ENCODE peak calls at places on chromosomes 1 and 21, in eight cellular contexts. One of them, this sample, is unnamed.

GRCh38 chr1:109207472-109208103 is 6.1 kb upstream of the SARS1 start:
- ATAC-seq in upper lobe of right lung: no peak
- ATAC-seq in Right ventricle myocardium inferior: no peak
- ATAC-seq in left cardiac atrium: peak; percentile 8
- ATAC-seq in left lobe of liver: no peak
- ATAC-seq in thoracic aorta: no peak
- ATAC-seq in left ventricle myocardium superior: no peak
- ATAC-seq in activated CD4-positive, CD25-positive, alpha-beta regulatory T cell treated with anti-CD3 and anti-CD28 coated beads, Interleukin-2, amount 50 U/mL, for 24 hours: no peak
- ATAC-seq in this sample: no peak

GRCh38 chr1:174344162-174344561 is 103.6 kb upstream of the GPR52 start:
- ATAC-seq in upper lobe of right lung: no peak
- ATAC-seq in left cardiac atrium: no peak
- ATAC-seq in thoracic aorta: no peak
- ATAC-seq in Right ventricle myocardium inferior: no peak
- ATAC-seq in left ventricle myocardium superior: no peak
- ATAC-seq in left lobe of liver: no peak
- ATAC-seq in activated CD4-positive, CD25-positive, alpha-beta regulatory T cell treated with anti-CD3 and anti-CD28 coated beads, Interleukin-2, amount 50 U/mL, for 24 hours: no peak
- ATAC-seq in this sample: no peak

GRCh38 chr1:9717193-9718005 is 65.9 kb downstream of the PIK3CD start:
- ATAC-seq in left ventricle myocardium superior: peak; percentile 49
- ATAC-seq in activated CD4-positive, CD25-positive, alpha-beta regulatory T cell treated with anti-CD3 and anti-CD28 coated beads, Interleukin-2, amount 50 U/mL, for 24 hours: peak; percentile 75
- ATAC-seq in upper lobe of right lung: peak; percentile 73
- ATAC-seq in Right ventricle myocardium inferior: peak; percentile 47
- ATAC-seq in left cardiac atrium: peak; percentile 36
- ATAC-seq in thoracic aorta: no peak
- ATAC-seq in left lobe of liver: peak; percentile 47
- ATAC-seq in this sample: peak; percentile 4

GRCh38 chr21:15775291-15775690 is 45.5 kb downstream of the USP25 start:
- ATAC-seq in upper lobe of right lung: peak; percentile 85
- ATAC-seq in left cardiac atrium: no peak
- ATAC-seq in left lobe of liver: no peak
- ATAC-seq in left ventricle myocardium superior: no peak
- ATAC-seq in activated CD4-positive, CD25-positive, alpha-beta regulatory T cell treated with anti-CD3 and anti-CD28 coated beads, Interleukin-2, amount 50 U/mL, for 24 hours: no peak
- ATAC-seq in Right ventricle myocardium inferior: no peak
- ATAC-seq in thoracic aorta: no peak
- ATAC-seq in this sample: no peak

GRCh38 chr1:21326861-21327344 is 36.6 kb upstream of the ECE1 start:
- ATAC-seq in activated CD4-positive, CD25-positive, alpha-beta regulatory T cell treated with anti-CD3 and anti-CD28 coated beads, Interleukin-2, amount 50 U/mL, for 24 hours: no peak
- ATAC-seq in left lobe of liver: peak; percentile 57
- ATAC-seq in left cardiac atrium: peak; percentile 20
- ATAC-seq in left ventricle myocardium superior: peak; percentile 49
- ATAC-seq in upper lobe of right lung: no peak
- ATAC-seq in thoracic aorta: no peak
- ATAC-seq in Right ventricle myocardium inferior: peak; percentile 57
- ATAC-seq in this sample: no peak

GRCh38 chr1:89581859-89582258 is 51.1 kb upstream of the LRRC8C start:
- ATAC-seq in left ventricle myocardium superior: no peak
- ATAC-seq in thoracic aorta: no peak
- ATAC-seq in upper lobe of right lung: no peak
- ATAC-seq in Right ventricle myocardium inferior: no peak
- ATAC-seq in activated CD4-positive, CD25-positive, alpha-beta regulatory T cell treated with anti-CD3 and anti-CD28 coated beads, Interleukin-2, amount 50 U/mL, for 24 hours: no peak
- ATAC-seq in left cardiac atrium: no peak
- ATAC-seq in left lobe of liver: no peak
- ATAC-seq in this sample: no peak

GRCh38 chr1:162687870-162688269 is 55.6 kb downstream of the DDR2 start:
- ATAC-seq in activated CD4-positive, CD25-positive, alpha-beta regulatory T cell treated with anti-CD3 and anti-CD28 coated beads, Interleukin-2, amount 50 U/mL, for 24 hours: peak; percentile 63
- ATAC-seq in left cardiac atrium: peak; percentile 31
- ATAC-seq in left lobe of liver: peak; percentile 75
- ATAC-seq in Right ventricle myocardium inferior: peak; percentile 68
- ATAC-seq in upper lobe of right lung: no peak
- ATAC-seq in thoracic aorta: no peak
- ATAC-seq in left ventricle myocardium superior: peak; percentile 76
- ATAC-seq in this sample: no peak

GRCh38 chr1:10900265-10900651 is 103.8 kb upstream of the CASZ1 start:
- ATAC-seq in left lobe of liver: no peak
- ATAC-seq in left cardiac atrium: peak; percentile 37
- ATAC-seq in thoracic aorta: no peak
- ATAC-seq in upper lobe of right lung: peak; percentile 9
- ATAC-seq in activated CD4-positive, CD25-positive, alpha-beta regulatory T cell treated with anti-CD3 and anti-CD28 coated beads, Interleukin-2, amount 50 U/mL, for 24 hours: no peak
- ATAC-seq in left ventricle myocardium superior: no peak
- ATAC-seq in Right ventricle myocardium inferior: no peak
- ATAC-seq in this sample: peak; percentile 45

GRCh38 chr1:93471284-93471683 is 23.4 kb downstream of the FNBP1L start:
- ATAC-seq in thoracic aorta: no peak
- ATAC-seq in activated CD4-positive, CD25-positive, alpha-beta regulatory T cell treated with anti-CD3 and anti-CD28 coated beads, Interleukin-2, amount 50 U/mL, for 24 hours: no peak
- ATAC-seq in left cardiac atrium: no peak
- ATAC-seq in left ventricle myocardium superior: no peak
- ATAC-seq in left lobe of liver: no peak
- ATAC-seq in Right ventricle myocardium inferior: no peak
- ATAC-seq in upper lobe of right lung: no peak
- ATAC-seq in this sample: no peak

GRCh38 chr1:12518956-12519707 is 98.9 kb downstream of the DHRS3 start:
- ATAC-seq in left cardiac atrium: peak; percentile 93
- ATAC-seq in Right ventricle myocardium inferior: peak; percentile 95
- ATAC-seq in activated CD4-positive, CD25-positive, alpha-beta regulatory T cell treated with anti-CD3 and anti-CD28 coated beads, Interleukin-2, amount 50 U/mL, for 24 hours: peak; percentile 92
- ATAC-seq in thoracic aorta: peak; percentile 18
- ATAC-seq in left ventricle myocardium superior: peak; percentile 92
- ATAC-seq in left lobe of liver: no peak
- ATAC-seq in upper lobe of right lung: peak; percentile 75
- ATAC-seq in this sample: peak; percentile 63

GRCh38 chr1:41902125-41902524 is 16.6 kb downstream of the HIVEP3 start:
- ATAC-seq in left cardiac atrium: peak; percentile 82
- ATAC-seq in Right ventricle myocardium inferior: peak; percentile 58
- ATAC-seq in activated CD4-positive, CD25-positive, alpha-beta regulatory T cell treated with anti-CD3 and anti-CD28 coated beads, Interleukin-2, amount 50 U/mL, for 24 hours: no peak
- ATAC-seq in left lobe of liver: peak; percentile 36
- ATAC-seq in upper lobe of right lung: peak; percentile 55
- ATAC-seq in left ventricle myocardium superior: peak; percentile 73
- ATAC-seq in thoracic aorta: no peak
- ATAC-seq in this sample: no peak

GRCh38 chr1:26034504-26035202 is 11.3 kb downstream of the SLC30A2 start:
- ATAC-seq in left cardiac atrium: no peak
- ATAC-seq in left lobe of liver: no peak
- ATAC-seq in upper lobe of right lung: no peak
- ATAC-seq in Right ventricle myocardium inferior: no peak
- ATAC-seq in left ventricle myocardium superior: peak; percentile 3
- ATAC-seq in thoracic aorta: no peak
- ATAC-seq in activated CD4-positive, CD25-positive, alpha-beta regulatory T cell treated with anti-CD3 and anti-CD28 coated beads, Interleukin-2, amount 50 U/mL, for 24 hours: no peak
- ATAC-seq in this sample: peak; percentile 2

GRCh38 chr21:38988211-38989096 is 182.7 kb downstream of the ETS2 start:
- ATAC-seq in left ventricle myocardium superior: peak; percentile 14
- ATAC-seq in upper lobe of right lung: no peak
- ATAC-seq in activated CD4-positive, CD25-positive, alpha-beta regulatory T cell treated with anti-CD3 and anti-CD28 coated beads, Interleukin-2, amount 50 U/mL, for 24 hours: no peak
- ATAC-seq in thoracic aorta: no peak
- ATAC-seq in Right ventricle myocardium inferior: no peak
- ATAC-seq in left cardiac atrium: no peak
- ATAC-seq in left lobe of liver: no peak
- ATAC-seq in this sample: no peak

GRCh38 chr1:6028042-6028895 is 17.4 kb upstream of the KCNAB2 start:
- ATAC-seq in left cardiac atrium: peak; percentile 38
- ATAC-seq in left lobe of liver: peak; percentile 41
- ATAC-seq in left ventricle myocardium superior: peak; percentile 14
- ATAC-seq in upper lobe of right lung: peak; percentile 77
- ATAC-seq in Right ventricle myocardium inferior: no peak
- ATAC-seq in thoracic aorta: no peak
- ATAC-seq in activated CD4-positive, CD25-positive, alpha-beta regulatory T cell treated with anti-CD3 and anti-CD28 coated beads, Interleukin-2, amount 50 U/mL, for 24 hours: peak; percentile 59
- ATAC-seq in this sample: peak; percentile 25

GRCh38 chr1:172514108-172514507 is 18.8 kb upstream of the SUCO start:
- ATAC-seq in left cardiac atrium: no peak
- ATAC-seq in activated CD4-positive, CD25-positive, alpha-beta regulatory T cell treated with anti-CD3 and anti-CD28 coated beads, Interleukin-2, amount 50 U/mL, for 24 hours: no peak
- ATAC-seq in upper lobe of right lung: no peak
- ATAC-seq in thoracic aorta: no peak
- ATAC-seq in left ventricle myocardium superior: no peak
- ATAC-seq in left lobe of liver: no peak
- ATAC-seq in Right ventricle myocardium inferior: no peak
- ATAC-seq in this sample: no peak

GRCh38 chr1:29581256-29581655 is 344.9 kb downstream of the PTPRU start:
- ATAC-seq in upper lobe of right lung: no peak
- ATAC-seq in left lobe of liver: no peak
- ATAC-seq in left cardiac atrium: no peak
- ATAC-seq in thoracic aorta: no peak
- ATAC-seq in activated CD4-positive, CD25-positive, alpha-beta regulatory T cell treated with anti-CD3 and anti-CD28 coated beads, Interleukin-2, amount 50 U/mL, for 24 hours: no peak
- ATAC-seq in left ventricle myocardium superior: no peak
- ATAC-seq in Right ventricle myocardium inferior: no peak
- ATAC-seq in this sample: no peak

GRCh38 chr1:26025517-26025916 is 3.9 kb downstream of the EXTL1 start:
- ATAC-seq in left lobe of liver: no peak
- ATAC-seq in left ventricle myocardium superior: no peak
- ATAC-seq in thoracic aorta: no peak
- ATAC-seq in left cardiac atrium: no peak
- ATAC-seq in activated CD4-positive, CD25-positive, alpha-beta regulatory T cell treated with anti-CD3 and anti-CD28 coated beads, Interleukin-2, amount 50 U/mL, for 24 hours: no peak
- ATAC-seq in upper lobe of right lung: no peak
- ATAC-seq in Right ventricle myocardium inferior: no peak
- ATAC-seq in this sample: no peak

GRCh38 chr1:208093754-208094719 is 150.1 kb downstream of the PLXNA2 start:
- ATAC-seq in thoracic aorta: no peak
- ATAC-seq in left ventricle myocardium superior: peak; percentile 68
- ATAC-seq in left lobe of liver: peak; percentile 93
- ATAC-seq in upper lobe of right lung: peak; percentile 80
- ATAC-seq in activated CD4-positive, CD25-positive, alpha-beta regulatory T cell treated with anti-CD3 and anti-CD28 coated beads, Interleukin-2, amount 50 U/mL, for 24 hours: no peak
- ATAC-seq in Right ventricle myocardium inferior: no peak
- ATAC-seq in left cardiac atrium: peak; percentile 68
- ATAC-seq in this sample: peak; percentile 35

GRCh38 chr1:22826630-22827580 is 116.3 kb downstream of the EPHB2 start:
- ATAC-seq in Right ventricle myocardium inferior: peak; percentile 79
- ATAC-seq in left cardiac atrium: peak; percentile 71
- ATAC-seq in upper lobe of right lung: peak; percentile 70
- ATAC-seq in thoracic aorta: no peak
- ATAC-seq in left ventricle myocardium superior: peak; percentile 88
- ATAC-seq in activated CD4-positive, CD25-positive, alpha-beta regulatory T cell treated with anti-CD3 and anti-CD28 coated beads, Interleukin-2, amount 50 U/mL, for 24 hours: no peak
- ATAC-seq in left lobe of liver: peak; percentile 92
- ATAC-seq in this sample: peak; percentile 43

GRCh38 chr1:37723390-37724078 is 31.2 kb downstream of the CDCA8 start:
- ATAC-seq in activated CD4-positive, CD25-positive, alpha-beta regulatory T cell treated with anti-CD3 and anti-CD28 coated beads, Interleukin-2, amount 50 U/mL, for 24 hours: no peak
- ATAC-seq in left lobe of liver: no peak
- ATAC-seq in left cardiac atrium: no peak
- ATAC-seq in upper lobe of right lung: no peak
- ATAC-seq in left ventricle myocardium superior: peak; percentile 39
- ATAC-seq in Right ventricle myocardium inferior: peak; percentile 11
- ATAC-seq in thoracic aorta: no peak
- ATAC-seq in this sample: no peak

GRCh38 chr1:20047058-20047457 is 22.9 kb upstream of the PLA2G5 start:
- ATAC-seq in Right ventricle myocardium inferior: peak; percentile 56
- ATAC-seq in left ventricle myocardium superior: peak; percentile 56
- ATAC-seq in left cardiac atrium: no peak
- ATAC-seq in thoracic aorta: no peak
- ATAC-seq in left lobe of liver: no peak
- ATAC-seq in activated CD4-positive, CD25-positive, alpha-beta regulatory T cell treated with anti-CD3 and anti-CD28 coated beads, Interleukin-2, amount 50 U/mL, for 24 hours: no peak
- ATAC-seq in upper lobe of right lung: no peak
- ATAC-seq in this sample: no peak

GRCh38 chr1:36097693-36098585 is 9.2 kb downstream of the ADPRS start:
- ATAC-seq in thoracic aorta: no peak
- ATAC-seq in left ventricle myocardium superior: no peak
- ATAC-seq in upper lobe of right lung: no peak
- ATAC-seq in left cardiac atrium: no peak
- ATAC-seq in Right ventricle myocardium inferior: no peak
- ATAC-seq in activated CD4-positive, CD25-positive, alpha-beta regulatory T cell treated with anti-CD3 and anti-CD28 coated beads, Interleukin-2, amount 50 U/mL, for 24 hours: no peak
- ATAC-seq in left lobe of liver: no peak
- ATAC-seq in this sample: no peak

GRCh38 chr1:1420654-1421134 is 382 bp downstream of the ANKRD65 start:
- ATAC-seq in thoracic aorta: no peak
- ATAC-seq in activated CD4-positive, CD25-positive, alpha-beta regulatory T cell treated with anti-CD3 and anti-CD28 coated beads, Interleukin-2, amount 50 U/mL, for 24 hours: no peak
- ATAC-seq in Right ventricle myocardium inferior: no peak
- ATAC-seq in left cardiac atrium: no peak
- ATAC-seq in upper lobe of right lung: peak; percentile 33
- ATAC-seq in left lobe of liver: no peak
- ATAC-seq in left ventricle myocardium superior: no peak
- ATAC-seq in this sample: peak; percentile 29

GRCh38 chr1:12549460-12550349 is 68.3 kb downstream of the DHRS3 start:
- ATAC-seq in upper lobe of right lung: peak; percentile 4
- ATAC-seq in activated CD4-positive, CD25-positive, alpha-beta regulatory T cell treated with anti-CD3 and anti-CD28 coated beads, Interleukin-2, amount 50 U/mL, for 24 hours: peak; percentile 58
- ATAC-seq in left lobe of liver: peak; percentile 75
- ATAC-seq in Right ventricle myocardium inferior: peak; percentile 14
- ATAC-seq in left ventricle myocardium superior: peak; percentile 52
- ATAC-seq in thoracic aorta: peak; percentile 26
- ATAC-seq in left cardiac atrium: peak; percentile 57
- ATAC-seq in this sample: peak; percentile 78

GRCh38 chr1:31054349-31054748 is 11.2 kb downstream of the PUM1 start:
- ATAC-seq in thoracic aorta: no peak
- ATAC-seq in left ventricle myocardium superior: no peak
- ATAC-seq in upper lobe of right lung: no peak
- ATAC-seq in activated CD4-positive, CD25-positive, alpha-beta regulatory T cell treated with anti-CD3 and anti-CD28 coated beads, Interleukin-2, amount 50 U/mL, for 24 hours: peak; percentile 88
- ATAC-seq in Right ventricle myocardium inferior: no peak
- ATAC-seq in left lobe of liver: peak; percentile 61
- ATAC-seq in left cardiac atrium: peak; percentile 33
- ATAC-seq in this sample: no peak

GRCh38 chr1:9278114-9278513 is 14.6 kb upstream of the SPSB1 start:
- ATAC-seq in left ventricle myocardium superior: peak; percentile 51
- ATAC-seq in Right ventricle myocardium inferior: peak; percentile 68
- ATAC-seq in upper lobe of right lung: no peak
- ATAC-seq in left lobe of liver: no peak
- ATAC-seq in left cardiac atrium: no peak
- ATAC-seq in thoracic aorta: no peak
- ATAC-seq in activated CD4-positive, CD25-positive, alpha-beta regulatory T cell treated with anti-CD3 and anti-CD28 coated beads, Interleukin-2, amount 50 U/mL, for 24 hours: no peak
- ATAC-seq in this sample: no peak

GRCh38 chr1:55812281-55812680 is 597.1 kb upstream of the USP24 start:
- ATAC-seq in activated CD4-positive, CD25-positive, alpha-beta regulatory T cell treated with anti-CD3 and anti-CD28 coated beads, Interleukin-2, amount 50 U/mL, for 24 hours: no peak
- ATAC-seq in left ventricle myocardium superior: peak; percentile 69
- ATAC-seq in left cardiac atrium: peak; percentile 46
- ATAC-seq in left lobe of liver: no peak
- ATAC-seq in thoracic aorta: no peak
- ATAC-seq in upper lobe of right lung: no peak
- ATAC-seq in Right ventricle myocardium inferior: peak; percentile 58
- ATAC-seq in this sample: no peak

GRCh38 chr1:81549588-81550127 is 251.1 kb upstream of the ADGRL2 start:
- ATAC-seq in Right ventricle myocardium inferior: peak; percentile 60
- ATAC-seq in upper lobe of right lung: peak; percentile 76
- ATAC-seq in left ventricle myocardium superior: peak; percentile 80
- ATAC-seq in thoracic aorta: no peak
- ATAC-seq in activated CD4-positive, CD25-positive, alpha-beta regulatory T cell treated with anti-CD3 and anti-CD28 coated beads, Interleukin-2, amount 50 U/mL, for 24 hours: no peak
- ATAC-seq in left cardiac atrium: peak; percentile 69
- ATAC-seq in left lobe of liver: peak; percentile 96
- ATAC-seq in this sample: peak; percentile 64

GRCh38 chr1:20992327-20993056 is 184.2 kb downstream of the EIF4G3 start:
- ATAC-seq in thoracic aorta: no peak
- ATAC-seq in Right ventricle myocardium inferior: no peak
- ATAC-seq in left lobe of liver: no peak
- ATAC-seq in activated CD4-positive, CD25-positive, alpha-beta regulatory T cell treated with anti-CD3 and anti-CD28 coated beads, Interleukin-2, amount 50 U/mL, for 24 hours: no peak
- ATAC-seq in left cardiac atrium: no peak
- ATAC-seq in upper lobe of right lung: peak; percentile 15
- ATAC-seq in left ventricle myocardium superior: no peak
- ATAC-seq in this sample: no peak

GRCh38 chr1:229396607-229397189 is 37.2 kb downstream of the ACTA1 start:
- ATAC-seq in Right ventricle myocardium inferior: no peak
- ATAC-seq in left lobe of liver: no peak
- ATAC-seq in upper lobe of right lung: no peak
- ATAC-seq in left cardiac atrium: no peak
- ATAC-seq in left ventricle myocardium superior: no peak
- ATAC-seq in activated CD4-positive, CD25-positive, alpha-beta regulatory T cell treated with anti-CD3 and anti-CD28 coated beads, Interleukin-2, amount 50 U/mL, for 24 hours: no peak
- ATAC-seq in thoracic aorta: no peak
- ATAC-seq in this sample: no peak

GRCh38 chr1:31549807-31550620 is 26.3 kb upstream of the TINAGL1 start:
- ATAC-seq in left ventricle myocardium superior: peak; percentile 79
- ATAC-seq in activated CD4-positive, CD25-positive, alpha-beta regulatory T cell treated with anti-CD3 and anti-CD28 coated beads, Interleukin-2, amount 50 U/mL, for 24 hours: peak; percentile 69
- ATAC-seq in Right ventricle myocardium inferior: peak; percentile 46
- ATAC-seq in left cardiac atrium: peak; percentile 73
- ATAC-seq in thoracic aorta: no peak
- ATAC-seq in left lobe of liver: peak; percentile 64
- ATAC-seq in upper lobe of right lung: peak; percentile 13
- ATAC-seq in this sample: peak; percentile 54

GRCh38 chr1:213570487-213570886 is 417.3 kb upstream of the PROX1 start:
- ATAC-seq in activated CD4-positive, CD25-positive, alpha-beta regulatory T cell treated with anti-CD3 and anti-CD28 coated beads, Interleukin-2, amount 50 U/mL, for 24 hours: no peak
- ATAC-seq in left ventricle myocardium superior: no peak
- ATAC-seq in thoracic aorta: no peak
- ATAC-seq in upper lobe of right lung: no peak
- ATAC-seq in left lobe of liver: no peak
- ATAC-seq in left cardiac atrium: no peak
- ATAC-seq in Right ventricle myocardium inferior: no peak
- ATAC-seq in this sample: no peak

GRCh38 chr1:162823231-162823630 is 32.7 kb downstream of the HSD17B7 start:
- ATAC-seq in thoracic aorta: no peak
- ATAC-seq in upper lobe of right lung: no peak
- ATAC-seq in left cardiac atrium: no peak
- ATAC-seq in left lobe of liver: no peak
- ATAC-seq in left ventricle myocardium superior: no peak
- ATAC-seq in activated CD4-positive, CD25-positive, alpha-beta regulatory T cell treated with anti-CD3 and anti-CD28 coated beads, Interleukin-2, amount 50 U/mL, for 24 hours: peak; percentile 82
- ATAC-seq in Right ventricle myocardium inferior: no peak
- ATAC-seq in this sample: no peak

GRCh38 chr1:15684042-15684461 is at the start of gene PLEKHM2:
- ATAC-seq in left ventricle myocardium superior: peak; percentile 74
- ATAC-seq in left cardiac atrium: peak; percentile 72
- ATAC-seq in Right ventricle myocardium inferior: peak; percentile 78
- ATAC-seq in thoracic aorta: peak; percentile 40
- ATAC-seq in left lobe of liver: peak; percentile 82
- ATAC-seq in activated CD4-positive, CD25-positive, alpha-beta regulatory T cell treated with anti-CD3 and anti-CD28 coated beads, Interleukin-2, amount 50 U/mL, for 24 hours: peak; percentile 80
- ATAC-seq in upper lobe of right lung: peak; percentile 86
- ATAC-seq in this sample: peak; percentile 13

This sample was measured in esophagus mucosa.